ENCODE peak calls at places on chromosome 5, in ten cellular contexts. R, A, X, F, Q, H, N, G, V and K are unnamed samples.

GRCh38 chr5:132662925-132663770 is 5.2 kb downstream of the IL13 start:
- DNase-seq in X (peak; percentile 12), F (no peak), N (no peak), Q (no peak), V (peak; percentile 47), A (no peak), H (no peak), G (no peak), R (no peak), K (no peak)

GRCh38 chr5:160805376-160805775 is 46.6 kb downstream of the ATP10B start:
- DNase-seq in H (no peak), R (no peak), N (no peak), Q (no peak), V (no peak), F (no peak), G (no peak), A (no peak), X (no peak), K (no peak)

GRCh38 chr5:37715361-37715760 is 124.5 kb downstream of the GDNF start:
- DNase-seq in A (no peak), Q (no peak), V (no peak), R (no peak), N (no peak), G (no peak), F (no peak), X (no peak), H (no peak), K (no peak)

GRCh38 chr5:141821430-141821925 is 56.7 kb downstream of the PCDH1 start:
- DNase-seq in G (peak; percentile 49), H (no peak), X (peak; percentile 97), N (no peak), R (no peak), Q (peak; percentile 69), F (no peak), A (peak; percentile 75), V (peak; percentile 81), K (no peak)

GRCh38 chr5:169805527-169805934 is 168.5 kb downstream of the DOCK2 start:
- DNase-seq in G (no peak), X (peak; percentile 52), F (no peak), Q (no peak), H (no peak), N (no peak), R (no peak), A (no peak), V (peak; percentile 18), K (no peak)

GRCh38 chr5:175609504-175609903 is 48.4 kb upstream of the HRH2 start:
- DNase-seq in V (no peak), X (no peak), H (no peak), A (no peak), F (no peak), G (no peak), N (no peak), R (no peak), Q (no peak), K (no peak)

GRCh38 chr5:73552642-73553041 is 12.8 kb downstream of the ANKRA2 start:
- DNase-seq in R (no peak), G (no peak), N (no peak), V (no peak), H (no peak), Q (no peak), X (no peak), F (no peak), A (no peak), K (no peak)

GRCh38 chr5:179841621-179842020 is 17.0 kb downstream of the MRNIP start:
- DNase-seq in A (no peak), F (no peak), V (no peak), Q (no peak), G (no peak), R (no peak), N (peak; percentile 46), H (no peak), X (no peak), K (no peak)

GRCh38 chr5:132797651-132798050 is 15.5 kb upstream of the SOWAHA start:
- DNase-seq in G (no peak), N (no peak), R (no peak), V (no peak), X (peak; percentile 68), Q (no peak), H (no peak), F (no peak), A (no peak), K (no peak)

GRCh38 chr5:121628783-121629182 is 222.9 kb upstream of the FTMT start:
- DNase-seq in V (peak; percentile 7), A (no peak), Q (no peak), F (no peak), N (no peak), R (no peak), H (peak; percentile 28), G (no peak), X (peak; percentile 1), K (no peak)

GRCh38 chr5:121634946-121635345 is 216.7 kb upstream of the FTMT start:
- DNase-seq in X (no peak), H (no peak), R (no peak), F (no peak), V (no peak), Q (no peak), N (no peak), G (no peak), A (no peak), K (no peak)

GRCh38 chr5:121630402-121630801 is 221.3 kb upstream of the FTMT start:
- DNase-seq in F (no peak), A (peak; percentile 16), Q (peak; percentile 1), R (no peak), V (peak; percentile 37), X (peak; percentile 22), N (no peak), G (no peak), H (no peak), K (no peak)
- TF ChIP-seq CTCF in F (no peak), A (peak; percentile 43), Q (peak; percentile 26), R (no peak), V (peak; percentile 38), X (peak; percentile 40), N (no peak), G (peak; percentile 31), H (no peak), K (no peak)

GRCh38 chr5:87141544-87141943 is 126.1 kb upstream of the RASA1 start:
- DNase-seq in V (no peak), G (no peak), F (no peak), A (no peak), H (no peak), R (no peak), Q (no peak), N (no peak), X (no peak), K (no peak)

GRCh38 chr5:87151547-87151946 is 116.1 kb upstream of the RASA1 start:
- DNase-seq in G (peak; percentile 74), Q (peak; percentile 91), N (no peak), A (peak; percentile 91), H (no peak), V (peak; percentile 81), X (peak; percentile 86), R (no peak), F (no peak), K (no peak)

GRCh38 chr5:87150630-87151029 is 117.1 kb upstream of the RASA1 start:
- DNase-seq in X (no peak), G (no peak), H (no peak), R (no peak), A (no peak), F (no peak), V (no peak), Q (no peak), N (no peak), K (no peak)

DNA sequence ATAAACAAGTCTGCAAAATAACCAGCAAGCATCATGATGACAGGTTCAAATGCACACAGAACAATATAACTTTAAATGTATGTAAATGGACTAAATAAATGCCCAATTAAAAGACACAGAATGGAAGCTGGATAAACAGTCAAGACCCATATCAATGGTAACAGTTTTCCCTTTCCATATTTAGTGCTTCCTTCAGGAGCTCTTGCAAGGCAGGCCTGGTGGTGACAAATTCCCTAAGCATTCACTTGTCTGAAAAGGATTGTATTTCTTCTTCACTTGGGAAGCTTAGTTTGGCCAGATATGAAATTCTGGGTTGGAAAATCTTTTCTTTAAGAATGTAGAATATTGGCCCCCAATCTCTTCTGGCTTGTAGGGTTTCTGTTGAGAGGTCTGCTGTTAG is 120.2 kb upstream of the RASA1 start:
- DNase-seq in A (no peak), F (no peak), X (peak; percentile 34), R (no peak), H (no peak), G (peak; percentile 25), V (no peak), Q (no peak), N (no peak), K (no peak)
- TF ChIP-seq CTCF in A (no peak), F (no peak), X (no peak), R (no peak), H (no peak), G (no peak), V (no peak), Q (no peak), N (no peak), K (no peak)

GRCh38 chr5:150166193-150167162 is at the start of gene CDX1:
- DNase-seq in A (no peak), V (no peak), F (no peak), N (peak; percentile 86), X (no peak), H (no peak), G (no peak), Q (no peak), R (no peak), K (no peak)

GRCh38 chr5:150168864-150169263 is 2.3 kb downstream of the CDX1 start:
- DNase-seq in H (no peak), R (no peak), X (no peak), A (no peak), F (no peak), N (no peak), Q (no peak), G (no peak), V (no peak), K (no peak)

GRCh38 chr5:150164640-150165039 is 1.9 kb upstream of the CDX1 start:
- DNase-seq in F (no peak), Q (no peak), X (no peak), A (no peak), H (peak; percentile 69), G (no peak), N (peak; percentile 77), R (no peak), V (peak; percentile 35), K (no peak)

GRCh38 chr5:150167163-150167798 is 703 bp downstream of the CDX1 start:
- DNase-seq in N (no peak), X (no peak), V (no peak), H (no peak), F (no peak), R (no peak), A (no peak), G (no peak), Q (no peak), K (no peak)

GRCh38 chr5:150167908-150168307 is 1.3 kb downstream of the CDX1 start:
- DNase-seq in H (no peak), V (no peak), Q (no peak), X (no peak), F (no peak), G (no peak), R (no peak), N (peak; percentile 68), A (no peak), K (no peak)
- TF ChIP-seq CTCF in H (no peak), V (peak; percentile 28), Q (peak; percentile 21), X (no peak), F (peak; percentile 12), G (peak; percentile 45), R (no peak), N (no peak), A (no peak), K (no peak)

DNA sequence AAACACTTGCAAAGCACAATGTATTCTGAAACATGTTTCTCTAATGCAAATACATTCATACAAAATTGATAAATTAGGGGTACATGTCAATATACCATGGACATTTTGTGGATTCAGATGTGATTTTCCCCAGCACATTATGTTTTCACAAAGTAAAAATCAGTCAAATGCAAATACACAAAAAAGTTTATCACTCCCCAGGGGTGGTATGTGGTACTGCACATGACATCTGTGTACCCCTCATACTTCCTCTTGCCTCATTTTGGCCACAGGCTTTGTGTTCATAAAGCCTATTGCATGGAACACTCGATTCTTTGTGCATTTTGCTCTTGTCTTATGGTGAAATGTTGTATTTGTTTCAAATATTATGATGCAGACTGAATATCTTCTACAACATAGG is 116.8 kb upstream of the PDE4D start:
- DNase-seq in H (no peak), G (no peak), N (no peak), F (no peak), A (no peak), V (no peak), Q (no peak), R (no peak), X (no peak), K (no peak)
- TF ChIP-seq CTCF in H (no peak), G (peak; percentile 38), N (no peak), F (no peak), A (no peak), V (peak; percentile 16), Q (peak; percentile 5), R (no peak), X (no peak), K (no peak)